ENCODE peak calls at places on chromosome X, in eight cellular contexts. One of them, this sample, is unnamed. For H3K4me1, the result is how much of the 10 kb centered on the place peaks cover.

GRCh38 chrX:109856974-109857373 is 123.9 kb upstream of the ACSL4 start:
- DNase-seq in breast epithelium: no peak
- DNase-seq in upper lobe of left lung: no peak
- DNase-seq in spleen: no peak
- DNase-seq in sigmoid colon: no peak
- DNase-seq in GM12878: no peak
- DNase-seq in HCT116: no peak
- DNase-seq in GM23338: peak
- DNase-seq in this sample: no peak

GRCh38 chrX:39809326-39809725 is 288.4 kb downstream of the BCOR start:
- DNase-seq in breast epithelium: no peak
- DNase-seq in upper lobe of left lung: no peak
- DNase-seq in spleen: no peak
- DNase-seq in sigmoid colon: no peak
- DNase-seq in GM12878: no peak
- DNase-seq in HCT116: no peak
- DNase-seq in GM23338: no peak
- DNase-seq in this sample: no peak

GRCh38 chrX:66504481-66504880 is 134.4 kb downstream of the EDA2R start:
- DNase-seq in breast epithelium: no peak
- DNase-seq in upper lobe of left lung: no peak
- DNase-seq in spleen: no peak
- DNase-seq in sigmoid colon: no peak
- DNase-seq in GM12878: no peak
- DNase-seq in HCT116: no peak
- DNase-seq in GM23338: no peak
- DNase-seq in this sample: no peak

GRCh38 chrX:103063191-103063845 is 653 bp downstream of the BEX1 start:
- DNase-seq in breast epithelium: no peak
- DNase-seq in upper lobe of left lung: no peak
- DNase-seq in spleen: no peak
- DNase-seq in sigmoid colon: no peak
- DNase-seq in GM12878: no peak
- DNase-seq in HCT116: no peak
- DNase-seq in GM23338: peak
- DNase-seq in this sample: no peak

GRCh38 chrX:38717871-38718270 is 83.4 kb upstream of the MID1IP1 start:
- DNase-seq in breast epithelium: no peak
- DNase-seq in upper lobe of left lung: no peak
- DNase-seq in spleen: no peak
- DNase-seq in sigmoid colon: no peak
- DNase-seq in GM12878: no peak
- DNase-seq in HCT116: peak
- DNase-seq in GM23338: peak
- DNase-seq in this sample: no peak

GRCh38 chrX:27815209-27815608 is 7.4 kb downstream of the MAGEB10 start:
- DNase-seq in breast epithelium: no peak
- DNase-seq in upper lobe of left lung: no peak
- DNase-seq in spleen: no peak
- DNase-seq in sigmoid colon: no peak
- DNase-seq in GM12878: no peak
- DNase-seq in HCT116: peak
- DNase-seq in GM23338: no peak
- DNase-seq in this sample: no peak

GRCh38 chrX:10106801-10107200 is 50.0 kb upstream of the CLCN4 start:
- DNase-seq in breast epithelium: no peak
- DNase-seq in upper lobe of left lung: no peak
- DNase-seq in spleen: peak
- DNase-seq in sigmoid colon: no peak
- DNase-seq in GM12878: no peak
- DNase-seq in HCT116: no peak
- DNase-seq in GM23338: no peak
- DNase-seq in this sample: no peak

GRCh38 chrX:15349046-15349445 is 13.7 kb upstream of the PIGA start:
- DNase-seq in breast epithelium: no peak
- DNase-seq in upper lobe of left lung: peak
- DNase-seq in spleen: no peak
- DNase-seq in sigmoid colon: no peak
- DNase-seq in GM12878: no peak
- DNase-seq in HCT116: peak
- DNase-seq in GM23338: peak
- DNase-seq in this sample: peak

GRCh38 chrX:7462110-7462509 is 314.2 kb upstream of the PUDP start:
- DNase-seq in breast epithelium: no peak
- DNase-seq in upper lobe of left lung: no peak
- DNase-seq in spleen: no peak
- DNase-seq in sigmoid colon: no peak
- DNase-seq in GM12878: no peak
- DNase-seq in HCT116: no peak
- DNase-seq in GM23338: peak
- DNase-seq in this sample: no peak

GRCh38 chrX:54248309-54248708 is 65.3 kb upstream of the FAM120C start:
- DNase-seq in breast epithelium: no peak
- DNase-seq in upper lobe of left lung: no peak
- DNase-seq in spleen: no peak
- DNase-seq in sigmoid colon: no peak
- DNase-seq in GM12878: no peak
- DNase-seq in HCT116: peak
- DNase-seq in GM23338: peak
- DNase-seq in this sample: no peak

GRCh38 chrX:97429101-97429500 is 545.4 kb downstream of the RPA4 start:
- DNase-seq in breast epithelium: no peak
- DNase-seq in upper lobe of left lung: no peak
- DNase-seq in spleen: no peak
- DNase-seq in sigmoid colon: no peak
- DNase-seq in GM12878: no peak
- DNase-seq in HCT116: no peak
- DNase-seq in GM23338: no peak
- DNase-seq in this sample: no peak

GRCh38 chrX:19174401-19175025 is 52.2 kb upstream of the ADGRG2 start:
- DNase-seq in breast epithelium: no peak
- DNase-seq in upper lobe of left lung: no peak
- DNase-seq in spleen: no peak
- DNase-seq in sigmoid colon: no peak
- DNase-seq in GM12878: no peak
- DNase-seq in HCT116: no peak
- DNase-seq in GM23338: no peak
- DNase-seq in this sample: no peak

GRCh38 chrX:39891781-39892180 is 206.0 kb downstream of the BCOR start:
- DNase-seq in breast epithelium: no peak
- DNase-seq in upper lobe of left lung: no peak
- DNase-seq in spleen: no peak
- DNase-seq in sigmoid colon: no peak
- DNase-seq in GM12878: peak
- DNase-seq in HCT116: no peak
- DNase-seq in GM23338: no peak
- DNase-seq in this sample: peak

GRCh38 chrX:1487401-1487800 is 34.7 kb upstream of the ASMTL start:
- DNase-seq in breast epithelium: no peak
- DNase-seq in upper lobe of left lung: no peak
- DNase-seq in spleen: peak
- DNase-seq in sigmoid colon: peak
- DNase-seq in GM12878: no peak
- DNase-seq in HCT116: no peak
- DNase-seq in GM23338: no peak
- DNase-seq in this sample: no peak

GRCh38 chrX:39115166-39115565 is 313.9 kb downstream of the MID1IP1 start:
- DNase-seq in breast epithelium: no peak
- DNase-seq in upper lobe of left lung: no peak
- DNase-seq in spleen: no peak
- DNase-seq in sigmoid colon: no peak
- DNase-seq in GM12878: no peak
- DNase-seq in HCT116: no peak
- DNase-seq in GM23338: no peak
- DNase-seq in this sample: no peak

GRCh38 chrX:131617182-131617581 is 73.3 kb downstream of the OR13H1 start:
- DNase-seq in breast epithelium: no peak
- DNase-seq in upper lobe of left lung: no peak
- DNase-seq in spleen: no peak
- DNase-seq in sigmoid colon: no peak
- DNase-seq in GM12878: no peak
- DNase-seq in HCT116: no peak
- DNase-seq in GM23338: no peak
- DNase-seq in this sample: no peak

GRCh38 chrX:22081475-22082092 is 49.5 kb downstream of the PHEX start:
- DNase-seq in breast epithelium: no peak
- DNase-seq in upper lobe of left lung: peak
- DNase-seq in spleen: peak
- DNase-seq in sigmoid colon: peak
- DNase-seq in GM12878: no peak
- DNase-seq in HCT116: peak
- DNase-seq in GM23338: peak
- DNase-seq in this sample: no peak

GRCh38 chrX:18877472-18877871 is 106.4 kb downstream of the PHKA2 start:
- DNase-seq in breast epithelium: no peak
- DNase-seq in upper lobe of left lung: no peak
- DNase-seq in spleen: peak
- DNase-seq in sigmoid colon: peak
- DNase-seq in GM12878: no peak
- DNase-seq in HCT116: no peak
- DNase-seq in GM23338: no peak
- DNase-seq in this sample: no peak

GRCh38 chrX:43436497-43436896 is 219.6 kb upstream of the MAOA start:
- DNase-seq in breast epithelium: no peak
- DNase-seq in upper lobe of left lung: no peak
- DNase-seq in spleen: no peak
- DNase-seq in sigmoid colon: no peak
- DNase-seq in GM12878: no peak
- DNase-seq in HCT116: no peak
- DNase-seq in GM23338: no peak
- DNase-seq in this sample: no peak
- TF ChIP-seq CTCF in breast epithelium: no peak
- TF ChIP-seq CTCF in upper lobe of left lung: no peak
- TF ChIP-seq CTCF in spleen: no peak
- TF ChIP-seq CTCF in sigmoid colon: no peak
- TF ChIP-seq CTCF in GM12878: no peak
- TF ChIP-seq CTCF in HCT116: no peak
- TF ChIP-seq CTCF in GM23338: no peak
- TF ChIP-seq CTCF in this sample: no peak

DNA sequence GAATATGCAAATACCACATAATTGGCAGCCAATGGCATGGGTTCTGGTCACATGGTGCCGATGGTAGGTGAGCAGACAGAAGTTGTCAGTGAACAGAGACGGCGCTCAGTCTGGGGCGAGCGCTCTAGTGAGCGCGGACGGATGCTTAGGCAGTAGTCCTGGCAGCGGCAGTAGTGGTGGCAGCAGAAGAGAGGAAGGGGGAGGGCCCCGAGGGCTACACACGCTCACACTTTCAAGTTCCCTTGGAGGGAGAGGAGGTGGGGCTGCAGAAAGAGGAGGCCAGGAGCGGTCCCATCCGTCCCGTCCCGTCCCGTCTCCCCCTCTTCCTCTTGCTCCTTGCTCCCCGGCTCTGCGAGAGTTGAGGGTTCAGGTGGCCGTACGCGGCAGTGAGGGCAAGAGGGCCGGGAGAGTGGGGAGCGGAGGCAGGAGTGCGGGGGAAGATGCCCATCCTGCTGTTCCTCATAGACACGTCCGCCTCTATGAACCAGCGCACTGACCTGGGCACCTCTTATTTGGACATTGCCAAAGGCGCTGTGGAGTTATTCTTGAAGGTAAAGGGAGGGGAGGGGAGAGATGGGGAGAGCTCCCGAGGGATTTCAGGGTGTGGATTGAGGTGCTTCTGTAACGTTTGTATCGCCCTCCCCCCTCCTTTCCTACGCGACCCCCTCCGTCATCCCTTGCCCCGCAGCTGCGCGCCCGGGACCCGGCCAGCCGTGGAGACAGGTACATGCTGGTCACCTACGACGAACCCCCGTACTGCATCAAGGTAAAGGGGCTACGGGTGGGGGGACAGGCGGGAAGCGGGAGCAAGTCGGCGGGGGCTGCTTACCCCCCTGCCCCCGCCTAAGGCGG is at the start of gene INTS6L:
- DNase-seq in breast epithelium: peak
- DNase-seq in upper lobe of left lung: peak
- DNase-seq in spleen: peak
- DNase-seq in sigmoid colon: peak
- DNase-seq in GM12878: peak
- DNase-seq in HCT116: peak
- DNase-seq in GM23338: peak
- DNase-seq in this sample: peak
- TF ChIP-seq POLR2AphosphoS5 in breast epithelium: peak
- TF ChIP-seq POLR2AphosphoS5 in upper lobe of left lung: peak
- TF ChIP-seq POLR2AphosphoS5 in spleen: peak
- TF ChIP-seq POLR2AphosphoS5 in sigmoid colon: peak
- TF ChIP-seq POLR2AphosphoS5 in GM12878: peak
- TF ChIP-seq POLR2AphosphoS5 in HCT116: peak
- TF ChIP-seq POLR2AphosphoS5 in GM23338: peak
- TF ChIP-seq POLR2AphosphoS5 in this sample: peak

DNA sequence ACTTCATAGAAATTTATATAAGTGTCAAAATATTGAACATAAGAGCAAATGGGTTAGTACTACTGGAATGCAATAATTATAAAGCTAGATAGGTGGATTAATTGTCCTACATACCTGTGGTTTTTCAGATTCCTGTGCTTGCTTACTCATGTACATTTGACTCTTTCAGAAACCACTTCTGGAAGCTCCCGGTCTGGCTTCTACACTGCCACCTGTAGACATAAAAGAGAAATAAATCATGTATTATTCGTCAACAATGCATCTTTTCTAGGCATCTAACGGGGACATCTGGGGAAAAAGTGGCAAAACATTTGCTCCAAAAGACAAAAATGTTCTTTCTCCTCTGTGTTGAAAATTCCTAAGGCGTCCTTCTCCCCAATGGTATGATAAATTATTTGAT is 648.6 kb upstream of the DIPK2B start:
- DNase-seq in breast epithelium: no peak
- DNase-seq in upper lobe of left lung: peak
- DNase-seq in spleen: no peak
- DNase-seq in sigmoid colon: no peak
- DNase-seq in GM12878: no peak
- DNase-seq in HCT116: peak
- DNase-seq in GM23338: peak
- DNase-seq in this sample: peak
- H3K4me1 ChIP-seq in breast epithelium: under half
- H3K4me1 ChIP-seq in upper lobe of left lung: under half
- H3K4me1 ChIP-seq in spleen: under half
- H3K4me1 ChIP-seq in sigmoid colon: under half
- H3K4me1 ChIP-seq in GM12878: under half
- H3K4me1 ChIP-seq in HCT116: half or more
- H3K4me1 ChIP-seq in GM23338: under half
- H3K4me1 ChIP-seq in this sample: under half

DNA sequence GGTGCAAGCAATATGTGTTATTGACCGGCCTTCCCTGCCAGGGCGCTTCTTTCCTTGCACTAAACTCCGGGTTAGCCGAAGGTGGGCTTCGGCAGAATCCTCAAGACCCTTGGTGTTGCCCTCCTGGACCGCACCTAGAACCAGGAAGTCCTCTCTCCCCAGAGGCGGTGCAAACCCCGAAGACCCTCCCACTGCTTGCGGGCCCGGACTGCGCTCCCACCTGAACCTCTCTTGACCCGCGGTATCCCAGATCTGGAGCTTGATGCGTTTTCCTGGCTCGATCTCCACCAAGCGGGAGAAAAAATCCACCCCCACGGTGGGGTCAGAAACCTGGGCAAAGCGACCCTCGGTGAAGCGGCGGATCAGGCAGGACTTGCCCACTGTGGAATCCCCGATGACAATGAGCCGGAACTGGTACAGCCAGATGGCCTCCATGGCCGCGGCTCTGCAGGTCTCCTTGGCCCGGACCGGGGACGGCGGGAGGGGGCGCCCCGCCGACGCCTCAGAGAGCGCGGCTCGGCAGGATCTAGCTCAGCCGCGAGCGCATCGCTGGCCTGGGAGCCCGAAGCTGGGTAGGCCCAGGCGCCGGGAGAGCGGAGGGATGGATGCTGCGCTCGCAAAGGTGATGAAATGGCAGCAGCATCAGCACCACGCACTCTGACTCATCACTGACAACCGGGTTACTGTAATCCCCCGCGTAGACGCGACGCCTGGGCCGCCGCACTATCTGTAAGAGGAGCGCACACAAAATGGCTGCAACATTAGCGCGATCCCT is at the start of gene RAB39B:
- DNase-seq in breast epithelium: no peak
- DNase-seq in upper lobe of left lung: peak
- DNase-seq in spleen: peak
- DNase-seq in sigmoid colon: peak
- DNase-seq in GM12878: peak
- DNase-seq in HCT116: no peak
- DNase-seq in GM23338: peak
- DNase-seq in this sample: peak
- TF ChIP-seq CTCF in breast epithelium: no peak
- TF ChIP-seq CTCF in upper lobe of left lung: no peak
- TF ChIP-seq CTCF in spleen: no peak
- TF ChIP-seq CTCF in sigmoid colon: no peak
- TF ChIP-seq CTCF in GM12878: peak
- TF ChIP-seq CTCF in HCT116: no peak
- TF ChIP-seq CTCF in GM23338: no peak
- TF ChIP-seq CTCF in this sample: no peak

This sample was measured in prostate gland.